ENCODE peak calls at places on chromosomes 7 and 10, in ten cellular contexts. One of them, this sample, is unnamed. For H3K36me3, the result is how much of the 10 kb centered on the place peaks cover.

GRCh38 chr7:112290065-112290464 is 83.6 kb downstream of the ZNF277 start:
- DNase-seq in fibroblast of lung: peak
- DNase-seq in WERI-Rb-1: no peak
- DNase-seq in right lobe of liver: no peak
- DNase-seq in IMR-90: peak
- DNase-seq in OCI-LY7: no peak
- DNase-seq in upper lobe of right lung: no peak
- DNase-seq in heart right ventricle: no peak
- DNase-seq in endodermal cell: no peak
- DNase-seq in testis: no peak
- DNase-seq in this sample: no peak

GRCh38 chr7:104275900-104276299 is 52.5 kb upstream of the LHFPL3 start:
- DNase-seq in fibroblast of lung: no peak
- DNase-seq in WERI-Rb-1: no peak
- DNase-seq in right lobe of liver: no peak
- DNase-seq in IMR-90: peak
- DNase-seq in OCI-LY7: no peak
- DNase-seq in upper lobe of right lung: no peak
- DNase-seq in heart right ventricle: no peak
- DNase-seq in endodermal cell: no peak
- DNase-seq in testis: no peak
- DNase-seq in this sample: no peak

GRCh38 chr7:85135931-85136330 is 50.9 kb downstream of the SEMA3D start:
- DNase-seq in fibroblast of lung: peak
- DNase-seq in WERI-Rb-1: no peak
- DNase-seq in right lobe of liver: no peak
- DNase-seq in IMR-90: peak
- DNase-seq in OCI-LY7: no peak
- DNase-seq in upper lobe of right lung: no peak
- DNase-seq in heart right ventricle: no peak
- DNase-seq in endodermal cell: no peak
- DNase-seq in testis: no peak
- DNase-seq in this sample: no peak

GRCh38 chr10:129307141-129307540 is 159.9 kb upstream of the MGMT start:
- DNase-seq in fibroblast of lung: no peak
- DNase-seq in WERI-Rb-1: no peak
- DNase-seq in right lobe of liver: no peak
- DNase-seq in IMR-90: no peak
- DNase-seq in OCI-LY7: no peak
- DNase-seq in upper lobe of right lung: no peak
- DNase-seq in heart right ventricle: no peak
- DNase-seq in endodermal cell: no peak
- DNase-seq in testis: no peak
- DNase-seq in this sample: no peak

GRCh38 chr10:91022924-91023707 is 102.2 kb upstream of the ANKRD1 start:
- DNase-seq in fibroblast of lung: no peak
- DNase-seq in WERI-Rb-1: no peak
- DNase-seq in right lobe of liver: no peak
- DNase-seq in IMR-90: no peak
- DNase-seq in OCI-LY7: no peak
- DNase-seq in upper lobe of right lung: no peak
- DNase-seq in heart right ventricle: peak
- DNase-seq in endodermal cell: no peak
- DNase-seq in testis: peak
- DNase-seq in this sample: no peak

GRCh38 chr10:84140036-84140379 is 699 bp downstream of the GHITM start:
- DNase-seq in fibroblast of lung: peak
- DNase-seq in WERI-Rb-1: peak
- DNase-seq in right lobe of liver: peak
- DNase-seq in IMR-90: peak
- DNase-seq in OCI-LY7: peak
- DNase-seq in upper lobe of right lung: no peak
- DNase-seq in heart right ventricle: no peak
- DNase-seq in endodermal cell: peak
- DNase-seq in testis: peak
- DNase-seq in this sample: no peak

GRCh38 chr10:102122450-102122849 is 2.3 kb upstream of the LDB1 start:
- DNase-seq in fibroblast of lung: no peak
- DNase-seq in WERI-Rb-1: no peak
- DNase-seq in right lobe of liver: no peak
- DNase-seq in IMR-90: no peak
- DNase-seq in OCI-LY7: no peak
- DNase-seq in upper lobe of right lung: no peak
- DNase-seq in heart right ventricle: no peak
- DNase-seq in endodermal cell: no peak
- DNase-seq in testis: no peak
- DNase-seq in this sample: no peak

GRCh38 chr10:98257961-98258360 is 10.0 kb downstream of the LOXL4 start:
- DNase-seq in fibroblast of lung: no peak
- DNase-seq in WERI-Rb-1: no peak
- DNase-seq in right lobe of liver: no peak
- DNase-seq in IMR-90: no peak
- DNase-seq in OCI-LY7: no peak
- DNase-seq in upper lobe of right lung: no peak
- DNase-seq in heart right ventricle: no peak
- DNase-seq in endodermal cell: no peak
- DNase-seq in testis: no peak
- DNase-seq in this sample: no peak

GRCh38 chr10:72557362-72557761 is 68.5 kb downstream of the MICU1 start:
- DNase-seq in fibroblast of lung: peak
- DNase-seq in WERI-Rb-1: no peak
- DNase-seq in right lobe of liver: no peak
- DNase-seq in IMR-90: peak
- DNase-seq in OCI-LY7: no peak
- DNase-seq in upper lobe of right lung: no peak
- DNase-seq in heart right ventricle: no peak
- DNase-seq in endodermal cell: no peak
- DNase-seq in testis: no peak
- DNase-seq in this sample: no peak

GRCh38 chr10:7892146-7892545 is 73.8 kb downstream of the TAF3 start:
- DNase-seq in fibroblast of lung: no peak
- DNase-seq in WERI-Rb-1: no peak
- DNase-seq in right lobe of liver: no peak
- DNase-seq in IMR-90: no peak
- DNase-seq in OCI-LY7: no peak
- DNase-seq in upper lobe of right lung: no peak
- DNase-seq in heart right ventricle: no peak
- DNase-seq in endodermal cell: no peak
- DNase-seq in testis: no peak
- DNase-seq in this sample: no peak

GRCh38 chr7:100799037-100799896 is 28.1 kb downstream of the EPHB4 start:
- DNase-seq in fibroblast of lung: peak
- DNase-seq in WERI-Rb-1: peak
- DNase-seq in right lobe of liver: peak
- DNase-seq in IMR-90: peak
- DNase-seq in OCI-LY7: peak
- DNase-seq in upper lobe of right lung: peak
- DNase-seq in heart right ventricle: peak
- DNase-seq in endodermal cell: peak
- DNase-seq in testis: peak
- DNase-seq in this sample: peak

GRCh38 chr10:5589963-5590511 is 65.3 kb downstream of the CALML3 start:
- DNase-seq in fibroblast of lung: peak
- DNase-seq in WERI-Rb-1: peak
- DNase-seq in right lobe of liver: no peak
- DNase-seq in IMR-90: peak
- DNase-seq in OCI-LY7: peak
- DNase-seq in upper lobe of right lung: peak
- DNase-seq in heart right ventricle: no peak
- DNase-seq in endodermal cell: peak
- DNase-seq in testis: no peak
- DNase-seq in this sample: no peak

GRCh38 chr7:13017325-13017853 is 330.0 kb downstream of the ARL4A start:
- DNase-seq in fibroblast of lung: peak
- DNase-seq in WERI-Rb-1: no peak
- DNase-seq in right lobe of liver: no peak
- DNase-seq in IMR-90: peak
- DNase-seq in OCI-LY7: no peak
- DNase-seq in upper lobe of right lung: no peak
- DNase-seq in heart right ventricle: no peak
- DNase-seq in endodermal cell: peak
- DNase-seq in testis: no peak
- DNase-seq in this sample: no peak

GRCh38 chr10:122499491-122499941 is 38.2 kb downstream of the HTRA1 start:
- DNase-seq in fibroblast of lung: peak
- DNase-seq in WERI-Rb-1: no peak
- DNase-seq in right lobe of liver: no peak
- DNase-seq in IMR-90: peak
- DNase-seq in OCI-LY7: no peak
- DNase-seq in upper lobe of right lung: no peak
- DNase-seq in heart right ventricle: peak
- DNase-seq in endodermal cell: no peak
- DNase-seq in testis: no peak
- DNase-seq in this sample: peak

GRCh38 chr7:143499743-143500348 is 22.2 kb downstream of the TAS2R41 start:
- DNase-seq in fibroblast of lung: no peak
- DNase-seq in WERI-Rb-1: no peak
- DNase-seq in right lobe of liver: no peak
- DNase-seq in IMR-90: no peak
- DNase-seq in OCI-LY7: no peak
- DNase-seq in upper lobe of right lung: no peak
- DNase-seq in heart right ventricle: peak
- DNase-seq in endodermal cell: no peak
- DNase-seq in testis: no peak
- DNase-seq in this sample: no peak

GRCh38 chr10:35306852-35307251 is 29.5 kb upstream of the CCNY start:
- DNase-seq in fibroblast of lung: peak
- DNase-seq in WERI-Rb-1: no peak
- DNase-seq in right lobe of liver: no peak
- DNase-seq in IMR-90: peak
- DNase-seq in OCI-LY7: no peak
- DNase-seq in upper lobe of right lung: peak
- DNase-seq in heart right ventricle: no peak
- DNase-seq in endodermal cell: no peak
- DNase-seq in testis: no peak
- DNase-seq in this sample: no peak

GRCh38 chr7:16695621-16696237 is 49.7 kb downstream of the BZW2 start:
- DNase-seq in fibroblast of lung: peak
- DNase-seq in WERI-Rb-1: peak
- DNase-seq in right lobe of liver: no peak
- DNase-seq in IMR-90: peak
- DNase-seq in OCI-LY7: peak
- DNase-seq in upper lobe of right lung: no peak
- DNase-seq in heart right ventricle: peak
- DNase-seq in endodermal cell: peak
- DNase-seq in testis: peak
- DNase-seq in this sample: no peak

GRCh38 chr7:2253021-2253420 is 11.0 kb downstream of the NUDT1 start:
- DNase-seq in fibroblast of lung: no peak
- DNase-seq in WERI-Rb-1: no peak
- DNase-seq in right lobe of liver: no peak
- DNase-seq in IMR-90: no peak
- DNase-seq in OCI-LY7: no peak
- DNase-seq in upper lobe of right lung: peak
- DNase-seq in heart right ventricle: no peak
- DNase-seq in endodermal cell: no peak
- DNase-seq in testis: no peak
- DNase-seq in this sample: no peak

GRCh38 chr7:2253525-2254244 is 11.7 kb downstream of the NUDT1 start:
- DNase-seq in fibroblast of lung: no peak
- DNase-seq in WERI-Rb-1: peak
- DNase-seq in right lobe of liver: no peak
- DNase-seq in IMR-90: no peak
- DNase-seq in OCI-LY7: no peak
- DNase-seq in upper lobe of right lung: no peak
- DNase-seq in heart right ventricle: no peak
- DNase-seq in endodermal cell: no peak
- DNase-seq in testis: no peak
- DNase-seq in this sample: no peak

GRCh38 chr7:2255145-2256139 is 13.4 kb downstream of the NUDT1 start:
- DNase-seq in fibroblast of lung: peak
- DNase-seq in WERI-Rb-1: no peak
- DNase-seq in right lobe of liver: no peak
- DNase-seq in IMR-90: no peak
- DNase-seq in OCI-LY7: no peak
- DNase-seq in upper lobe of right lung: no peak
- DNase-seq in heart right ventricle: no peak
- DNase-seq in endodermal cell: no peak
- DNase-seq in testis: no peak
- DNase-seq in this sample: no peak

GRCh38 chr7:2256306-2257045 is 14.4 kb downstream of the NUDT1 start:
- DNase-seq in fibroblast of lung: no peak
- DNase-seq in WERI-Rb-1: no peak
- DNase-seq in right lobe of liver: no peak
- DNase-seq in IMR-90: no peak
- DNase-seq in OCI-LY7: no peak
- DNase-seq in upper lobe of right lung: no peak
- DNase-seq in heart right ventricle: no peak
- DNase-seq in endodermal cell: no peak
- DNase-seq in testis: peak
- DNase-seq in this sample: no peak

GRCh38 chr7:2254429-2255144 is 12.6 kb downstream of the NUDT1 start:
- DNase-seq in fibroblast of lung: no peak
- DNase-seq in WERI-Rb-1: no peak
- DNase-seq in right lobe of liver: no peak
- DNase-seq in IMR-90: no peak
- DNase-seq in OCI-LY7: no peak
- DNase-seq in upper lobe of right lung: no peak
- DNase-seq in heart right ventricle: no peak
- DNase-seq in endodermal cell: no peak
- DNase-seq in testis: no peak
- DNase-seq in this sample: no peak
- TF ChIP-seq CTCF in fibroblast of lung: no peak
- TF ChIP-seq CTCF in WERI-Rb-1: no peak
- TF ChIP-seq CTCF in right lobe of liver: no peak
- TF ChIP-seq CTCF in IMR-90: no peak
- TF ChIP-seq CTCF in OCI-LY7: no peak
- TF ChIP-seq CTCF in upper lobe of right lung: no peak
- TF ChIP-seq CTCF in heart right ventricle: no peak
- TF ChIP-seq CTCF in endodermal cell: no peak
- TF ChIP-seq CTCF in testis: no peak
- TF ChIP-seq CTCF in this sample: no peak

GRCh38 chr10:4240641-4241197 is 455.7 kb upstream of the KLF6 start:
- DNase-seq in fibroblast of lung: peak
- DNase-seq in WERI-Rb-1: no peak
- DNase-seq in right lobe of liver: no peak
- DNase-seq in IMR-90: peak
- DNase-seq in OCI-LY7: no peak
- DNase-seq in upper lobe of right lung: no peak
- DNase-seq in heart right ventricle: no peak
- DNase-seq in endodermal cell: no peak
- DNase-seq in testis: no peak
- DNase-seq in this sample: no peak
- H3K27ac ChIP-seq in fibroblast of lung: peak
- H3K27ac ChIP-seq in WERI-Rb-1: no peak
- H3K27ac ChIP-seq in right lobe of liver: no peak
- H3K27ac ChIP-seq in IMR-90: peak
- H3K27ac ChIP-seq in OCI-LY7: no peak
- H3K27ac ChIP-seq in upper lobe of right lung: peak
- H3K27ac ChIP-seq in heart right ventricle: peak
- H3K27ac ChIP-seq in endodermal cell: peak
- H3K27ac ChIP-seq in testis: no peak
- H3K27ac ChIP-seq in this sample: peak

GRCh38 chr7:158885624-158886023 is 29.3 kb downstream of the DYNC2I1 start:
- DNase-seq in fibroblast of lung: no peak
- DNase-seq in WERI-Rb-1: no peak
- DNase-seq in right lobe of liver: no peak
- DNase-seq in IMR-90: peak
- DNase-seq in OCI-LY7: peak
- DNase-seq in upper lobe of right lung: no peak
- DNase-seq in heart right ventricle: no peak
- DNase-seq in endodermal cell: no peak
- DNase-seq in testis: no peak
- DNase-seq in this sample: no peak
- H3K36me3 ChIP-seq in fibroblast of lung: under half
- H3K36me3 ChIP-seq in WERI-Rb-1: under half
- H3K36me3 ChIP-seq in right lobe of liver: under half
- H3K36me3 ChIP-seq in IMR-90: under half
- H3K36me3 ChIP-seq in OCI-LY7: under half
- H3K36me3 ChIP-seq in upper lobe of right lung: under half
- H3K36me3 ChIP-seq in heart right ventricle: under half
- H3K36me3 ChIP-seq in endodermal cell: under half
- H3K36me3 ChIP-seq in testis: under half
- H3K36me3 ChIP-seq in this sample: half or more

GRCh38 chr10:120436431-120437142 is 20.4 kb upstream of the PLPP4 start:
- DNase-seq in fibroblast of lung: peak
- DNase-seq in WERI-Rb-1: peak
- DNase-seq in right lobe of liver: no peak
- DNase-seq in IMR-90: no peak
- DNase-seq in OCI-LY7: no peak
- DNase-seq in upper lobe of right lung: no peak
- DNase-seq in heart right ventricle: no peak
- DNase-seq in endodermal cell: no peak
- DNase-seq in testis: peak
- DNase-seq in this sample: no peak
- TF ChIP-seq CTCF in fibroblast of lung: no peak
- TF ChIP-seq CTCF in WERI-Rb-1: peak
- TF ChIP-seq CTCF in right lobe of liver: no peak
- TF ChIP-seq CTCF in IMR-90: no peak
- TF ChIP-seq CTCF in OCI-LY7: no peak
- TF ChIP-seq CTCF in upper lobe of right lung: no peak
- TF ChIP-seq CTCF in heart right ventricle: no peak
- TF ChIP-seq CTCF in endodermal cell: no peak
- TF ChIP-seq CTCF in testis: no peak
- TF ChIP-seq CTCF in this sample: no peak